ENCODE peak calls at places on chromosomes 7 and 10, in ten cellular contexts. One of them, this sample, is unnamed.

GRCh38 chr10:18616337-18616736 is 35.0 kb downstream of the NSUN6 start:
- DNase-seq in iPS-NIHi11: no peak
- DNase-seq in heart right ventricle: no peak
- DNase-seq in effector memory CD8-positive, alpha-beta T cell: no peak
- DNase-seq in HAP-1: no peak
- DNase-seq in NCI-H524 treated with DMSO at 0.1 percent for 48 hours: no peak
- DNase-seq in SK-N-SH: no peak
- DNase-seq in NCI-H1105 treated with DMSO at 0.1 percent for 48 hours: no peak
- DNase-seq in stimulated activated CD4-positive, alpha-beta T cell treated with anti-CD3 and anti-CD28 coated beads, Interleukin-4, amount 100 ng/mL, for 48 hours: no peak
- DNase-seq in GM12865: no peak
- DNase-seq in this sample: no peak

GRCh38 chr7:108103566-108104298 is 26.4 kb downstream of the LAMB4 start:
- DNase-seq in iPS-NIHi11: no peak
- DNase-seq in heart right ventricle: no peak
- DNase-seq in effector memory CD8-positive, alpha-beta T cell: no peak
- DNase-seq in HAP-1: no peak
- DNase-seq in NCI-H524 treated with DMSO at 0.1 percent for 48 hours: no peak
- DNase-seq in SK-N-SH: peak
- DNase-seq in NCI-H1105 treated with DMSO at 0.1 percent for 48 hours: no peak
- DNase-seq in stimulated activated CD4-positive, alpha-beta T cell treated with anti-CD3 and anti-CD28 coated beads, Interleukin-4, amount 100 ng/mL, for 48 hours: no peak
- DNase-seq in GM12865: no peak
- DNase-seq in this sample: no peak

GRCh38 chr7:129607471-129608120 is 3.9 kb upstream of the NRF1 start:
- DNase-seq in iPS-NIHi11: peak
- DNase-seq in heart right ventricle: no peak
- DNase-seq in effector memory CD8-positive, alpha-beta T cell: peak
- DNase-seq in HAP-1: peak
- DNase-seq in NCI-H524 treated with DMSO at 0.1 percent for 48 hours: no peak
- DNase-seq in SK-N-SH: peak
- DNase-seq in NCI-H1105 treated with DMSO at 0.1 percent for 48 hours: no peak
- DNase-seq in stimulated activated CD4-positive, alpha-beta T cell treated with anti-CD3 and anti-CD28 coated beads, Interleukin-4, amount 100 ng/mL, for 48 hours: no peak
- DNase-seq in GM12865: peak
- DNase-seq in this sample: peak

GRCh38 chr7:31370610-31371009 is 30.1 kb upstream of the NEUROD6 start:
- DNase-seq in iPS-NIHi11: no peak
- DNase-seq in heart right ventricle: no peak
- DNase-seq in effector memory CD8-positive, alpha-beta T cell: no peak
- DNase-seq in HAP-1: no peak
- DNase-seq in NCI-H524 treated with DMSO at 0.1 percent for 48 hours: no peak
- DNase-seq in SK-N-SH: peak
- DNase-seq in NCI-H1105 treated with DMSO at 0.1 percent for 48 hours: no peak
- DNase-seq in stimulated activated CD4-positive, alpha-beta T cell treated with anti-CD3 and anti-CD28 coated beads, Interleukin-4, amount 100 ng/mL, for 48 hours: no peak
- DNase-seq in GM12865: no peak
- DNase-seq in this sample: no peak

GRCh38 chr7:156975620-156976019 is 26.1 kb downstream of the NOM1 start:
- DNase-seq in iPS-NIHi11: no peak
- DNase-seq in heart right ventricle: no peak
- DNase-seq in effector memory CD8-positive, alpha-beta T cell: no peak
- DNase-seq in HAP-1: no peak
- DNase-seq in NCI-H524 treated with DMSO at 0.1 percent for 48 hours: no peak
- DNase-seq in SK-N-SH: no peak
- DNase-seq in NCI-H1105 treated with DMSO at 0.1 percent for 48 hours: no peak
- DNase-seq in stimulated activated CD4-positive, alpha-beta T cell treated with anti-CD3 and anti-CD28 coated beads, Interleukin-4, amount 100 ng/mL, for 48 hours: no peak
- DNase-seq in GM12865: no peak
- DNase-seq in this sample: no peak

GRCh38 chr7:104231054-104232046 is 23.5 kb upstream of the ORC5 start:
- DNase-seq in iPS-NIHi11: peak
- DNase-seq in heart right ventricle: peak
- DNase-seq in effector memory CD8-positive, alpha-beta T cell: peak
- DNase-seq in HAP-1: peak
- DNase-seq in NCI-H524 treated with DMSO at 0.1 percent for 48 hours: peak
- DNase-seq in SK-N-SH: peak
- DNase-seq in NCI-H1105 treated with DMSO at 0.1 percent for 48 hours: peak
- DNase-seq in stimulated activated CD4-positive, alpha-beta T cell treated with anti-CD3 and anti-CD28 coated beads, Interleukin-4, amount 100 ng/mL, for 48 hours: peak
- DNase-seq in GM12865: peak
- DNase-seq in this sample: peak

GRCh38 chr10:84375011-84375410 is 46.6 kb downstream of the CCSER2 start:
- DNase-seq in iPS-NIHi11: peak
- DNase-seq in heart right ventricle: peak
- DNase-seq in effector memory CD8-positive, alpha-beta T cell: peak
- DNase-seq in HAP-1: peak
- DNase-seq in NCI-H524 treated with DMSO at 0.1 percent for 48 hours: no peak
- DNase-seq in SK-N-SH: peak
- DNase-seq in NCI-H1105 treated with DMSO at 0.1 percent for 48 hours: peak
- DNase-seq in stimulated activated CD4-positive, alpha-beta T cell treated with anti-CD3 and anti-CD28 coated beads, Interleukin-4, amount 100 ng/mL, for 48 hours: peak
- DNase-seq in GM12865: peak
- DNase-seq in this sample: peak

GRCh38 chr10:122376364-122376961 is 2.0 kb downstream of the PLEKHA1 start:
- DNase-seq in iPS-NIHi11: no peak
- DNase-seq in heart right ventricle: no peak
- DNase-seq in effector memory CD8-positive, alpha-beta T cell: no peak
- DNase-seq in HAP-1: no peak
- DNase-seq in NCI-H524 treated with DMSO at 0.1 percent for 48 hours: no peak
- DNase-seq in SK-N-SH: no peak
- DNase-seq in NCI-H1105 treated with DMSO at 0.1 percent for 48 hours: no peak
- DNase-seq in stimulated activated CD4-positive, alpha-beta T cell treated with anti-CD3 and anti-CD28 coated beads, Interleukin-4, amount 100 ng/mL, for 48 hours: no peak
- DNase-seq in GM12865: no peak
- DNase-seq in this sample: peak

GRCh38 chr10:17737021-17737965 is 14.7 kb upstream of the TMEM236 start:
- DNase-seq in iPS-NIHi11: no peak
- DNase-seq in heart right ventricle: peak
- DNase-seq in effector memory CD8-positive, alpha-beta T cell: no peak
- DNase-seq in HAP-1: peak
- DNase-seq in NCI-H524 treated with DMSO at 0.1 percent for 48 hours: no peak
- DNase-seq in SK-N-SH: peak
- DNase-seq in NCI-H1105 treated with DMSO at 0.1 percent for 48 hours: peak
- DNase-seq in stimulated activated CD4-positive, alpha-beta T cell treated with anti-CD3 and anti-CD28 coated beads, Interleukin-4, amount 100 ng/mL, for 48 hours: no peak
- DNase-seq in GM12865: peak
- DNase-seq in this sample: peak

GRCh38 chr7:114879554-114879953 is 42.3 kb upstream of the MDFIC start:
- DNase-seq in iPS-NIHi11: no peak
- DNase-seq in heart right ventricle: no peak
- DNase-seq in effector memory CD8-positive, alpha-beta T cell: no peak
- DNase-seq in HAP-1: no peak
- DNase-seq in NCI-H524 treated with DMSO at 0.1 percent for 48 hours: no peak
- DNase-seq in SK-N-SH: no peak
- DNase-seq in NCI-H1105 treated with DMSO at 0.1 percent for 48 hours: no peak
- DNase-seq in stimulated activated CD4-positive, alpha-beta T cell treated with anti-CD3 and anti-CD28 coated beads, Interleukin-4, amount 100 ng/mL, for 48 hours: no peak
- DNase-seq in GM12865: no peak
- DNase-seq in this sample: no peak

GRCh38 chr10:86659721-86660438 is 5.5 kb downstream of the OPN4 start:
- DNase-seq in iPS-NIHi11: no peak
- DNase-seq in heart right ventricle: no peak
- DNase-seq in effector memory CD8-positive, alpha-beta T cell: no peak
- DNase-seq in HAP-1: no peak
- DNase-seq in NCI-H524 treated with DMSO at 0.1 percent for 48 hours: no peak
- DNase-seq in SK-N-SH: no peak
- DNase-seq in NCI-H1105 treated with DMSO at 0.1 percent for 48 hours: no peak
- DNase-seq in stimulated activated CD4-positive, alpha-beta T cell treated with anti-CD3 and anti-CD28 coated beads, Interleukin-4, amount 100 ng/mL, for 48 hours: no peak
- DNase-seq in GM12865: no peak
- DNase-seq in this sample: no peak

GRCh38 chr7:152341039-152341913 is 94.5 kb downstream of the KMT2C start:
- DNase-seq in iPS-NIHi11: peak
- DNase-seq in heart right ventricle: peak
- DNase-seq in effector memory CD8-positive, alpha-beta T cell: no peak
- DNase-seq in HAP-1: peak
- DNase-seq in NCI-H524 treated with DMSO at 0.1 percent for 48 hours: no peak
- DNase-seq in SK-N-SH: peak
- DNase-seq in NCI-H1105 treated with DMSO at 0.1 percent for 48 hours: peak
- DNase-seq in stimulated activated CD4-positive, alpha-beta T cell treated with anti-CD3 and anti-CD28 coated beads, Interleukin-4, amount 100 ng/mL, for 48 hours: no peak
- DNase-seq in GM12865: peak
- DNase-seq in this sample: peak

GRCh38 chr7:149856-150636 is 42.3 kb upstream of the FAM20C start:
- DNase-seq in iPS-NIHi11: no peak
- DNase-seq in heart right ventricle: peak
- DNase-seq in effector memory CD8-positive, alpha-beta T cell: no peak
- DNase-seq in HAP-1: no peak
- DNase-seq in NCI-H524 treated with DMSO at 0.1 percent for 48 hours: no peak
- DNase-seq in SK-N-SH: peak
- DNase-seq in NCI-H1105 treated with DMSO at 0.1 percent for 48 hours: peak
- DNase-seq in stimulated activated CD4-positive, alpha-beta T cell treated with anti-CD3 and anti-CD28 coated beads, Interleukin-4, amount 100 ng/mL, for 48 hours: peak
- DNase-seq in GM12865: peak
- DNase-seq in this sample: no peak

GRCh38 chr7:74236284-74236683 is 17.9 kb downstream of the RFC2 start:
- DNase-seq in iPS-NIHi11: no peak
- DNase-seq in heart right ventricle: no peak
- DNase-seq in effector memory CD8-positive, alpha-beta T cell: no peak
- DNase-seq in HAP-1: no peak
- DNase-seq in NCI-H524 treated with DMSO at 0.1 percent for 48 hours: no peak
- DNase-seq in SK-N-SH: no peak
- DNase-seq in NCI-H1105 treated with DMSO at 0.1 percent for 48 hours: no peak
- DNase-seq in stimulated activated CD4-positive, alpha-beta T cell treated with anti-CD3 and anti-CD28 coated beads, Interleukin-4, amount 100 ng/mL, for 48 hours: no peak
- DNase-seq in GM12865: no peak
- DNase-seq in this sample: no peak

GRCh38 chr7:127365164-127365956 is 27.1 kb downstream of the ZNF800 start:
- DNase-seq in iPS-NIHi11: no peak
- DNase-seq in heart right ventricle: no peak
- DNase-seq in effector memory CD8-positive, alpha-beta T cell: no peak
- DNase-seq in HAP-1: no peak
- DNase-seq in NCI-H524 treated with DMSO at 0.1 percent for 48 hours: no peak
- DNase-seq in SK-N-SH: no peak
- DNase-seq in NCI-H1105 treated with DMSO at 0.1 percent for 48 hours: no peak
- DNase-seq in stimulated activated CD4-positive, alpha-beta T cell treated with anti-CD3 and anti-CD28 coated beads, Interleukin-4, amount 100 ng/mL, for 48 hours: no peak
- DNase-seq in GM12865: no peak
- DNase-seq in this sample: no peak

GRCh38 chr10:129531195-129531968 is 64.3 kb downstream of the MGMT start:
- DNase-seq in iPS-NIHi11: peak
- DNase-seq in heart right ventricle: no peak
- DNase-seq in effector memory CD8-positive, alpha-beta T cell: no peak
- DNase-seq in HAP-1: no peak
- DNase-seq in NCI-H524 treated with DMSO at 0.1 percent for 48 hours: no peak
- DNase-seq in SK-N-SH: no peak
- DNase-seq in NCI-H1105 treated with DMSO at 0.1 percent for 48 hours: no peak
- DNase-seq in stimulated activated CD4-positive, alpha-beta T cell treated with anti-CD3 and anti-CD28 coated beads, Interleukin-4, amount 100 ng/mL, for 48 hours: no peak
- DNase-seq in GM12865: no peak
- DNase-seq in this sample: no peak

GRCh38 chr10:17199351-17199804 is 2.1 kb downstream of the TRDMT1 start:
- DNase-seq in iPS-NIHi11: no peak
- DNase-seq in heart right ventricle: no peak
- DNase-seq in effector memory CD8-positive, alpha-beta T cell: no peak
- DNase-seq in HAP-1: peak
- DNase-seq in NCI-H524 treated with DMSO at 0.1 percent for 48 hours: no peak
- DNase-seq in SK-N-SH: peak
- DNase-seq in NCI-H1105 treated with DMSO at 0.1 percent for 48 hours: peak
- DNase-seq in stimulated activated CD4-positive, alpha-beta T cell treated with anti-CD3 and anti-CD28 coated beads, Interleukin-4, amount 100 ng/mL, for 48 hours: no peak
- DNase-seq in GM12865: no peak
- DNase-seq in this sample: no peak

GRCh38 chr7:121313793-121314676 is 14.8 kb upstream of the WNT16 start:
- DNase-seq in iPS-NIHi11: no peak
- DNase-seq in heart right ventricle: no peak
- DNase-seq in effector memory CD8-positive, alpha-beta T cell: no peak
- DNase-seq in HAP-1: peak
- DNase-seq in NCI-H524 treated with DMSO at 0.1 percent for 48 hours: peak
- DNase-seq in SK-N-SH: no peak
- DNase-seq in NCI-H1105 treated with DMSO at 0.1 percent for 48 hours: peak
- DNase-seq in stimulated activated CD4-positive, alpha-beta T cell treated with anti-CD3 and anti-CD28 coated beads, Interleukin-4, amount 100 ng/mL, for 48 hours: no peak
- DNase-seq in GM12865: peak
- DNase-seq in this sample: peak

GRCh38 chr7:98165827-98166667 is 45.2 kb upstream of the BHLHA15 start:
- DNase-seq in iPS-NIHi11: peak
- DNase-seq in heart right ventricle: peak
- DNase-seq in effector memory CD8-positive, alpha-beta T cell: peak
- DNase-seq in HAP-1: no peak
- DNase-seq in NCI-H524 treated with DMSO at 0.1 percent for 48 hours: no peak
- DNase-seq in SK-N-SH: peak
- DNase-seq in NCI-H1105 treated with DMSO at 0.1 percent for 48 hours: peak
- DNase-seq in stimulated activated CD4-positive, alpha-beta T cell treated with anti-CD3 and anti-CD28 coated beads, Interleukin-4, amount 100 ng/mL, for 48 hours: peak
- DNase-seq in GM12865: peak
- DNase-seq in this sample: peak

GRCh38 chr7:43856996-43857395 is 12.3 kb downstream of the MRPS24 start:
- DNase-seq in iPS-NIHi11: no peak
- DNase-seq in heart right ventricle: no peak
- DNase-seq in effector memory CD8-positive, alpha-beta T cell: no peak
- DNase-seq in HAP-1: no peak
- DNase-seq in NCI-H524 treated with DMSO at 0.1 percent for 48 hours: no peak
- DNase-seq in SK-N-SH: no peak
- DNase-seq in NCI-H1105 treated with DMSO at 0.1 percent for 48 hours: no peak
- DNase-seq in stimulated activated CD4-positive, alpha-beta T cell treated with anti-CD3 and anti-CD28 coated beads, Interleukin-4, amount 100 ng/mL, for 48 hours: no peak
- DNase-seq in GM12865: no peak
- DNase-seq in this sample: no peak

GRCh38 chr10:28991738-28992270 is 297.1 kb upstream of the LYZL1 start:
- DNase-seq in iPS-NIHi11: peak
- DNase-seq in heart right ventricle: peak
- DNase-seq in effector memory CD8-positive, alpha-beta T cell: peak
- DNase-seq in HAP-1: peak
- DNase-seq in NCI-H524 treated with DMSO at 0.1 percent for 48 hours: no peak
- DNase-seq in SK-N-SH: peak
- DNase-seq in NCI-H1105 treated with DMSO at 0.1 percent for 48 hours: no peak
- DNase-seq in stimulated activated CD4-positive, alpha-beta T cell treated with anti-CD3 and anti-CD28 coated beads, Interleukin-4, amount 100 ng/mL, for 48 hours: peak
- DNase-seq in GM12865: peak
- DNase-seq in this sample: peak

GRCh38 chr10:89219512-89220218 is 12.5 kb upstream of the CH25H start:
- DNase-seq in iPS-NIHi11: no peak
- DNase-seq in heart right ventricle: no peak
- DNase-seq in effector memory CD8-positive, alpha-beta T cell: no peak
- DNase-seq in HAP-1: no peak
- DNase-seq in NCI-H524 treated with DMSO at 0.1 percent for 48 hours: no peak
- DNase-seq in SK-N-SH: no peak
- DNase-seq in NCI-H1105 treated with DMSO at 0.1 percent for 48 hours: no peak
- DNase-seq in stimulated activated CD4-positive, alpha-beta T cell treated with anti-CD3 and anti-CD28 coated beads, Interleukin-4, amount 100 ng/mL, for 48 hours: no peak
- DNase-seq in GM12865: no peak
- DNase-seq in this sample: no peak

This sample was measured in NCI-H69.